ENCODE peak calls at places on chromosomes 12 and 14, in four cellular contexts. One of them, this sample, is unnamed.
A peak's percentile ranks its signal among the peaks of the same experiment; 100 is the strongest.

GRCh38 chr14:68569546-68569908 is 223.3 kb downstream of the ZFP36L1 start:
- DNase-seq in mucosa of descending colon: no peak
- DNase-seq in body of pancreas: no peak
- DNase-seq in A673: no peak
- DNase-seq in this sample: no peak

GRCh38 chr12:75854681-75855309 is 176.8 kb downstream of the PHLDA1 start:
- DNase-seq in mucosa of descending colon: no peak
- DNase-seq in body of pancreas: no peak
- DNase-seq in A673: no peak
- DNase-seq in this sample: no peak

GRCh38 chr12:5003025-5003666 is 40.5 kb upstream of the KCNA5 start:
- DNase-seq in mucosa of descending colon: peak; percentile 76
- DNase-seq in body of pancreas: peak; percentile 69
- DNase-seq in A673: peak; percentile 50
- DNase-seq in this sample: peak; percentile 61

GRCh38 chr14:64870160-64870559 is 9.5 kb downstream of the SPTB start:
- DNase-seq in mucosa of descending colon: no peak
- DNase-seq in body of pancreas: no peak
- DNase-seq in A673: no peak
- DNase-seq in this sample: no peak

GRCh38 chr14:51846631-51847488 is 13.6 kb upstream of the GNG2 start:
- DNase-seq in mucosa of descending colon: peak; percentile 52
- DNase-seq in body of pancreas: no peak
- DNase-seq in A673: peak; percentile 36
- DNase-seq in this sample: no peak

GRCh38 chr12:94329366-94329765 is 130.3 kb downstream of the CEP83 start:
- DNase-seq in mucosa of descending colon: no peak
- DNase-seq in body of pancreas: no peak
- DNase-seq in A673: no peak
- DNase-seq in this sample: no peak

GRCh38 chr14:64763801-64764511 is 59.7 kb downstream of the PLEKHG3 start:
- DNase-seq in mucosa of descending colon: no peak
- DNase-seq in body of pancreas: no peak
- DNase-seq in A673: peak; percentile 60
- DNase-seq in this sample: peak; percentile 75

GRCh38 chr12:53505086-53505485 is 2.2 kb downstream of the NPFF start:
- DNase-seq in mucosa of descending colon: no peak
- DNase-seq in body of pancreas: no peak
- DNase-seq in A673: no peak
- DNase-seq in this sample: no peak

GRCh38 chr12:64608901-64609542 is 1.3 kb upstream of the RASSF3 start:
- DNase-seq in mucosa of descending colon: peak; percentile 54
- DNase-seq in body of pancreas: no peak
- DNase-seq in A673: peak; percentile 55
- DNase-seq in this sample: peak; percentile 39

GRCh38 chr12:64457036-64457435 is 5.1 kb downstream of the TBK1 start:
- DNase-seq in mucosa of descending colon: no peak
- DNase-seq in body of pancreas: no peak
- DNase-seq in A673: peak; percentile 24
- DNase-seq in this sample: no peak

GRCh38 chr14:31961881-31962280 is 115.2 kb upstream of the ARHGAP5 start:
- DNase-seq in mucosa of descending colon: no peak
- DNase-seq in body of pancreas: no peak
- DNase-seq in A673: no peak
- DNase-seq in this sample: no peak

GRCh38 chr14:68394113-68394718 is 398.7 kb downstream of the ZFP36L1 start:
- DNase-seq in mucosa of descending colon: no peak
- DNase-seq in body of pancreas: no peak
- DNase-seq in A673: no peak
- DNase-seq in this sample: no peak

GRCh38 chr12:116673713-116674112 is 64.2 kb downstream of the SPRING1 start:
- DNase-seq in mucosa of descending colon: no peak
- DNase-seq in body of pancreas: no peak
- DNase-seq in A673: peak; percentile 45
- DNase-seq in this sample: no peak

GRCh38 chr12:88207921-88208640 is 66.0 kb downstream of the TMTC3 start:
- DNase-seq in mucosa of descending colon: no peak
- DNase-seq in body of pancreas: no peak
- DNase-seq in A673: no peak
- DNase-seq in this sample: no peak

GRCh38 chr14:65286443-65286842 is 126.1 kb upstream of the FUT8 start:
- DNase-seq in mucosa of descending colon: no peak
- DNase-seq in body of pancreas: no peak
- DNase-seq in A673: peak; percentile 13
- DNase-seq in this sample: no peak

GRCh38 chr14:23776296-23776695 is 140.1 kb downstream of the DHRS2 start:
- DNase-seq in mucosa of descending colon: no peak
- DNase-seq in body of pancreas: no peak
- DNase-seq in A673: no peak
- DNase-seq in this sample: no peak

GRCh38 chr12:93892431-93893210 is 215.4 kb downstream of the CRADD start:
- DNase-seq in mucosa of descending colon: no peak
- DNase-seq in body of pancreas: no peak
- DNase-seq in A673: no peak
- DNase-seq in this sample: no peak

GRCh38 chr14:52860910-52861309 is 69.5 kb upstream of the GNPNAT1 start:
- DNase-seq in mucosa of descending colon: no peak
- DNase-seq in body of pancreas: no peak
- DNase-seq in A673: no peak
- DNase-seq in this sample: no peak

GRCh38 chr14:100359881-100360280 is 36.7 kb downstream of the SLC25A47 start:
- DNase-seq in mucosa of descending colon: no peak
- DNase-seq in body of pancreas: no peak
- DNase-seq in A673: no peak
- DNase-seq in this sample: no peak

GRCh38 chr12:21337959-21338704 is 3.4 kb upstream of the SLCO1A2 start:
- DNase-seq in mucosa of descending colon: no peak
- DNase-seq in body of pancreas: no peak
- DNase-seq in A673: no peak
- DNase-seq in this sample: no peak

GRCh38 chr12:121217761-121218160 is 7.8 kb downstream of the P2RX4 start:
- DNase-seq in mucosa of descending colon: peak; percentile 54
- DNase-seq in body of pancreas: peak; percentile 57
- DNase-seq in A673: no peak
- DNase-seq in this sample: peak; percentile 41

GRCh38 chr14:91058017-91058675 is 2.3 kb downstream of the RPS6KA5 start:
- DNase-seq in mucosa of descending colon: no peak
- DNase-seq in body of pancreas: no peak
- DNase-seq in A673: no peak
- DNase-seq in this sample: no peak

GRCh38 chr12:110563702-110564470 is 19.2 kb downstream of the PPTC7 start:
- DNase-seq in mucosa of descending colon: no peak
- DNase-seq in body of pancreas: no peak
- DNase-seq in A673: no peak
- DNase-seq in this sample: no peak

GRCh38 chr12:67091204-67091603 is 178.0 kb upstream of the CAND1 start:
- DNase-seq in mucosa of descending colon: no peak
- DNase-seq in body of pancreas: peak; percentile 19
- DNase-seq in A673: peak; percentile 39
- DNase-seq in this sample: no peak

GRCh38 chr14:74841230-74842207 is 34.4 kb downstream of the PROX2 start:
- DNase-seq in mucosa of descending colon: no peak
- DNase-seq in body of pancreas: no peak
- DNase-seq in A673: no peak
- DNase-seq in this sample: no peak

GRCh38 chr12:32877670-32878459 is 18.7 kb downstream of the PKP2 start:
- DNase-seq in mucosa of descending colon: peak; percentile 37
- DNase-seq in body of pancreas: peak; percentile 57
- DNase-seq in A673: no peak
- DNase-seq in this sample: peak; percentile 14

GRCh38 chr12:130088509-130088908 is 73.8 kb upstream of the FZD10 start:
- DNase-seq in mucosa of descending colon: no peak
- DNase-seq in body of pancreas: no peak
- DNase-seq in A673: no peak
- DNase-seq in this sample: no peak

GRCh38 chr12:104411826-104412626 is 44.7 kb upstream of the CHST11 start:
- DNase-seq in mucosa of descending colon: no peak
- DNase-seq in body of pancreas: no peak
- DNase-seq in A673: no peak
- DNase-seq in this sample: peak; percentile 33

GRCh38 chr12:55743131-55743921 is 404 bp downstream of the GDF11 start:
- DNase-seq in mucosa of descending colon: peak; percentile 73
- DNase-seq in body of pancreas: peak; percentile 46
- DNase-seq in A673: peak; percentile 86
- DNase-seq in this sample: peak; percentile 85

GRCh38 chr14:53999061-53999488 is 42.5 kb upstream of the BMP4 start:
- DNase-seq in mucosa of descending colon: no peak
- DNase-seq in body of pancreas: no peak
- DNase-seq in A673: no peak
- DNase-seq in this sample: no peak

GRCh38 chr14:57060276-57060956 is 208.3 kb downstream of the EXOC5 start:
- DNase-seq in mucosa of descending colon: no peak
- DNase-seq in body of pancreas: peak; percentile 22
- DNase-seq in A673: no peak
- DNase-seq in this sample: no peak

GRCh38 chr14:73784065-73784987 is 67.3 kb upstream of the PTGR2 start:
- DNase-seq in mucosa of descending colon: peak; percentile 33
- DNase-seq in body of pancreas: peak; percentile 65
- DNase-seq in A673: no peak
- DNase-seq in this sample: no peak

GRCh38 chr12:76688001-76688400 is 75.9 kb upstream of the ZDHHC17 start:
- DNase-seq in mucosa of descending colon: no peak
- DNase-seq in body of pancreas: no peak
- DNase-seq in A673: peak; percentile 46
- DNase-seq in this sample: no peak

GRCh38 chr12:62915130-62915529 is 19.8 kb downstream of the PPM1H start:
- DNase-seq in mucosa of descending colon: no peak
- DNase-seq in body of pancreas: no peak
- DNase-seq in A673: no peak
- DNase-seq in this sample: no peak
- H3K4me3 ChIP-seq in mucosa of descending colon: no peak overlapping the region
- H3K4me3 ChIP-seq in body of pancreas: no peak overlapping the region
- H3K4me3 ChIP-seq in A673: no peak overlapping the region
- H3K4me3 ChIP-seq in this sample: no peak overlapping the region

GRCh38 chr12:50636505-50636904 is 127.4 kb upstream of the ATF1 start:
- DNase-seq in mucosa of descending colon: no peak
- DNase-seq in body of pancreas: no peak
- DNase-seq in A673: no peak
- DNase-seq in this sample: no peak

GRCh38 chr12:50635857-50636256 is 128.0 kb upstream of the ATF1 start:
- DNase-seq in mucosa of descending colon: no peak
- DNase-seq in body of pancreas: no peak
- DNase-seq in A673: no peak
- DNase-seq in this sample: no peak

GRCh38 chr12:50633950-50634349 is 129.2 kb downstream of the DIP2B start:
- DNase-seq in mucosa of descending colon: no peak
- DNase-seq in body of pancreas: no peak
- DNase-seq in A673: no peak
- DNase-seq in this sample: no peak

GRCh38 chr12:50635356-50635755 is 128.5 kb upstream of the ATF1 start:
- DNase-seq in mucosa of descending colon: no peak
- DNase-seq in body of pancreas: no peak
- DNase-seq in A673: no peak
- DNase-seq in this sample: no peak

GRCh38 chr12:50634379-50634778 is 129.5 kb upstream of the ATF1 start:
- DNase-seq in mucosa of descending colon: no peak
- DNase-seq in body of pancreas: no peak
- DNase-seq in A673: no peak
- DNase-seq in this sample: no peak
- H3K4me1 ChIP-seq in mucosa of descending colon: peaks cover 9% of the 10 kb centered on the region
- H3K4me1 ChIP-seq in body of pancreas: peaks cover 29% of the 10 kb centered on the region
- H3K4me1 ChIP-seq in A673: peaks cover 42% of the 10 kb centered on the region
- H3K4me1 ChIP-seq in this sample: no peaks in the 10 kb centered on the region

GRCh38 chr12:124597041-124597440 is 29.6 kb upstream of the NCOR2 start:
- DNase-seq in mucosa of descending colon: no peak
- DNase-seq in body of pancreas: no peak
- DNase-seq in A673: no peak
- DNase-seq in this sample: no peak

GRCh38 chr12:124601699-124602098 is 34.3 kb upstream of the NCOR2 start:
- DNase-seq in mucosa of descending colon: no peak
- DNase-seq in body of pancreas: no peak
- DNase-seq in A673: no peak
- DNase-seq in this sample: no peak

GRCh38 chr12:124595444-124595843 is 28.0 kb upstream of the NCOR2 start:
- DNase-seq in mucosa of descending colon: no peak
- DNase-seq in body of pancreas: no peak
- DNase-seq in A673: no peak
- DNase-seq in this sample: no peak

GRCh38 chr12:124603143-124603542 is 35.7 kb upstream of the NCOR2 start:
- DNase-seq in mucosa of descending colon: no peak
- DNase-seq in body of pancreas: no peak
- DNase-seq in A673: no peak
- DNase-seq in this sample: peak; percentile 81

DNA sequence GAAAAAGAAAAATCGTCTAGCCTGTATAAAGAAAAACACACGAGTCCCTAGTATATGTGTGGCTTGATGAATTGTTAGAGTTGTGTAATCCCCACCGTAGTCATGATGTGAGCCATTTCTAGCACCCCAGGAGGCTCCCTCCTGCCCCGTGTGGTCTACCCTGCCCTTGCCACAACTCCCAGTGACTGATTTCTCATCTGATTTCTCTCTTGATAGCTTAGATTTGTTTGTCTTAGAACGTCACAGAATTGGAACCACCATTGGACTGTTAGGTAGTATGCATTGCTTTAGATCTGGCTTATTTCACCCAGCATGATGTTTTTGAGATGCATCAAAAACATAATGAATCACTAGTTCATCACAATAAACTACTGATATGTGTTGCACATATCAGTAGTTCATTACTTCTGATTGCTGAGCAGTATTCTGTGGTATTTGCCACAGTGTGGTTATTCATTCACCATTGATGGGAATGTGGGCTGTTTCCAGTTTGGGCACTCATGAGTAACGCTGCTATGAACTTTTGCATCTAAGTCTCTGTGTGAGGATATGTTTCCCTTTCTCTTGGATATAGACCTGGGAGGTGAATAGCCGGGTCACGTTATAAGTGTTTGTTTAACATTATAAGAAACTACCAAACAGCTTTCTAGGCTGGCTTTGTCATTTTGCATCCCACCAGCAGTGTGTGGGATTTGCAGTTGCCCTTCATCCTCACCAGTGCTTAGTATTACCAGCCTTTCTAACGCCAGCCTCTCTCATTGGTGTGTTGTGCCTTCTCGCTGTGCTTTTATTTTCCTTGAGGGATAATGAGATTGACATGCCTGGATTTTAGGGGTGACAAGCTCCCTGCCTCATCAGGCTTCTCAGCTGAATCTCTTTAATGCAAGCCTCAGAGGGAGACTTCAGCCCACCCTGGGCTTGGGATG is 31.9 kb upstream of the NCOR2 start:
- DNase-seq in mucosa of descending colon: no peak
- DNase-seq in body of pancreas: no peak
- DNase-seq in A673: no peak
- DNase-seq in this sample: no peak
- TF ChIP-seq CTCF in mucosa of descending colon: no peak
- TF ChIP-seq CTCF in body of pancreas: no peak
- TF ChIP-seq CTCF in A673: no peak
- TF ChIP-seq CTCF in this sample: no peak

DNA sequence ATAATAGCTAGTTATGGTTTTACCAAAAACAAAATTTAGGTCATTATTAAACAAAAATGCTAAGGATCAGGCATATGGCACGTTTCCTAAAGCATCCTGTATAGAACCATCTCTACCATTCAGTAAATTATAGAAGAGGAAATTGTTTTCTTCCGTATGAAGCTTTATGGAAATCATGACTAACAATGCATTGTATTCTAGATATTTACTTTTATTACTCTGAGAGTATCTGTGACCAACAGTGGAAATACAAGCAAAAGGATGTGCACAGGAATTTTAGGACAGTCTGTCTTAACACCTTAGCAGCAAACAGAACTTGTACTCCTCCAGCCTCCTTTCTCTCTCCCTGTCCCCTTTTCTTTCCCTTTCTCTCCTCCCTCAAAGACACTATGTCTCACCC is 7.1 kb downstream of the DENND5B start:
- DNase-seq in mucosa of descending colon: no peak
- DNase-seq in body of pancreas: no peak
- DNase-seq in A673: no peak
- DNase-seq in this sample: no peak
- H3K4me3 ChIP-seq in mucosa of descending colon: no peak overlapping the region
- H3K4me3 ChIP-seq in body of pancreas: no peak overlapping the region
- H3K4me3 ChIP-seq in A673: no peak overlapping the region
- H3K4me3 ChIP-seq in this sample: no peak overlapping the region